ENCODE peak calls at places on chromosomes 16 and 17, in ten cellular contexts. E is dorsolateral prefrontal cortex; A is fibroblast of lung; R is tibial nerve; N is CD4-positive, alpha-beta T cell; Y is HL-60; W is PC-9; Q is ovary; K is A673; C is CD8-positive, alpha-beta T cell. P is an unnamed sample.

GRCh38 chr16:55663225-55663624 is 7.4 kb downstream of the SLC6A2 start:
- DNase-seq in E (no peak), R (no peak), A (no peak), Y (no peak), C (no peak), N (no peak), W (no peak), K (no peak), Q (no peak), P (no peak)

GRCh38 chr17:29151567-29151966 is 28.6 kb downstream of the MYO18A start:
- DNase-seq in K (peak), W (peak), C (no peak), A (peak), N (no peak), E (no peak), Y (no peak), Q (no peak), R (no peak), P (no peak)

GRCh38 chr17:1142503-1143095 is 37.2 kb downstream of the ABR start:
- DNase-seq in A (no peak), E (no peak), Q (no peak), C (no peak), Y (no peak), K (no peak), N (no peak), R (no peak), W (no peak), P (no peak)

GRCh38 chr17:79116575-79117368 is 42.1 kb downstream of the ENGASE start:
- DNase-seq in K (no peak), W (no peak), R (no peak), E (no peak), Q (no peak), C (no peak), N (no peak), Y (no peak), A (no peak), P (no peak)

GRCh38 chr16:77723108-77723514 is 797 bp downstream of the NUDT7 start:
- DNase-seq in K (no peak), C (no peak), Y (peak), Q (no peak), A (peak), R (no peak), N (no peak), E (no peak), W (no peak), P (no peak)

GRCh38 chr16:56950881-56951771 is 10.6 kb upstream of the CETP start:
- DNase-seq in W (no peak), E (no peak), N (peak), C (peak), Y (peak), R (no peak), K (peak), Q (peak), A (peak), P (no peak)

GRCh38 chr17:74296548-74296936 is 22.5 kb downstream of the DNAI2 start:
- DNase-seq in Q (peak), K (peak), Y (no peak), E (peak), C (no peak), A (peak), N (peak), W (peak), R (peak), P (peak)

GRCh38 chr17:81877569-81877968 is 6.4 kb upstream of the ARHGDIA start:
- DNase-seq in R (no peak), W (no peak), N (no peak), A (no peak), C (no peak), K (no peak), E (no peak), Y (no peak), Q (no peak), P (no peak)

GRCh38 chr17:29596811-29597210 is 3.9 kb downstream of the ANKRD13B start:
- DNase-seq in Y (no peak), A (no peak), C (peak), K (no peak), N (no peak), Q (no peak), R (no peak), E (no peak), W (peak), P (no peak)

GRCh38 chr17:75082683-75083082 is 5.1 kb upstream of the SLC16A5 start:
- DNase-seq in E (no peak), Q (no peak), A (no peak), W (peak), N (no peak), K (no peak), R (no peak), Y (no peak), C (no peak), P (no peak)

GRCh38 chr17:5283531-5284315 is 1.6 kb downstream of the RABEP1 start:
- DNase-seq in R (no peak), N (no peak), C (no peak), W (peak), Q (no peak), E (no peak), Y (no peak), K (no peak), A (peak), P (no peak)

GRCh38 chr17:56247816-56248215 is 94.5 kb downstream of the ANKFN1 start:
- DNase-seq in A (no peak), E (no peak), Q (no peak), K (no peak), C (no peak), W (peak), R (no peak), N (no peak), Y (no peak), P (no peak)

GRCh38 chr17:3678095-3678820 is 9.6 kb downstream of the EMC6 start:
- DNase-seq in K (no peak), Q (no peak), E (peak), W (no peak), R (no peak), C (no peak), A (peak), Y (no peak), N (no peak), P (no peak)

GRCh38 chr17:8488931-8489330 is 53.2 kb downstream of the NDEL1 start:
- DNase-seq in N (no peak), E (no peak), Y (no peak), R (no peak), C (no peak), W (no peak), K (peak), A (peak), Q (no peak), P (peak)

GRCh38 chr17:42438600-42439567 is 15.8 kb upstream of the CAVIN1 start:
- DNase-seq in A (no peak), E (no peak), W (no peak), K (no peak), R (no peak), Q (no peak), Y (no peak), C (peak), N (peak), P (no peak)
- TF ChIP-seq CTCF in A (peak), E (no peak), W (peak), K (peak), R (no peak), Q (no peak), Y (no peak), C (peak), N (peak), P (peak)

GRCh38 chr16:11379420-11379819 is 34.2 kb downstream of the RMI2 start:
- DNase-seq in W (peak), Y (no peak), A (peak), R (no peak), E (no peak), N (no peak), C (peak), Q (no peak), K (no peak), P (no peak)
- H3K27ac ChIP-seq in W (no peak), Y (no peak), A (no peak), R (no peak), E (no peak), N (no peak), C (no peak), Q (no peak), K (no peak), P (no peak)

DNA sequence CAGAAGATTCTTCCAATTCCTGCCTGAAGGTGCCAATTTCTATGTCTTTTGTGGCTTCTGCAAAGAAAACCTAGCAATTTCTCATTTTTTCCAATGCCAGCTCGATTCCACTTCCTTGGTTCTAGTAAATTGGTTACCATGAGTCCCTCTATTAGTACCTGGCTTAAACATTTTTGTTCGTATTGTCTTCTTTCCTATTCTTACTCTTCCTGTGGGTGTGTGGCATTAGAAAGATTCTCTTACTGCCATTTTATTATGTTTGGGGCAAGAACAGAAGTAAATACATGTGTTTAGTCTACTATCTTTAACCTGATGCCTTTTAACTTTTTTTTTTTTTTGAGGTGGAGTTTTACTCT is 20.3 kb upstream of the MAPK3 start:
- DNase-seq in K (no peak), Y (no peak), Q (no peak), E (no peak), W (no peak), R (no peak), C (no peak), A (no peak), N (no peak), P (no peak)
- TF ChIP-seq CTCF in K (no peak), Y (no peak), Q (no peak), E (no peak), W (no peak), R (no peak), C (no peak), A (no peak), N (no peak), P (no peak)

GRCh38 chr16:73610160-73610559 is 562.2 kb upstream of the ZFHX3 start:
- DNase-seq in Q (no peak), R (no peak), E (no peak), K (no peak), A (no peak), Y (no peak), N (no peak), C (no peak), W (no peak), P (no peak)
- H3K27ac ChIP-seq in Q (no peak), R (no peak), E (no peak), K (no peak), A (no peak), Y (no peak), N (no peak), C (no peak), W (no peak), P (no peak)

GRCh38 chr16:48734220-48734619 is 124.2 kb upstream of the N4BP1 start:
- DNase-seq in N (no peak), K (no peak), E (no peak), Q (no peak), W (no peak), Y (no peak), A (no peak), R (no peak), C (no peak), P (no peak)
- TF ChIP-seq CTCF in N (no peak), K (no peak), E (no peak), Q (no peak), W (no peak), Y (no peak), A (no peak), R (no peak), C (no peak), P (no peak)

GRCh38 chr17:31842416-31843381 is 16.3 kb downstream of the COPRS start:
- DNase-seq in W (peak), Y (peak), K (peak), A (peak), R (peak), C (peak), Q (peak), N (peak), E (peak), P (peak)

GRCh38 chr17:31834448-31834847 is 24.6 kb downstream of the COPRS start:
- DNase-seq in R (no peak), Q (no peak), C (no peak), N (no peak), Y (no peak), K (no peak), A (no peak), W (no peak), E (no peak), P (no peak)

GRCh38 chr17:31841850-31842415 is 17.1 kb downstream of the COPRS start:
- DNase-seq in K (no peak), N (no peak), W (no peak), A (no peak), C (no peak), E (no peak), Q (no peak), Y (no peak), R (no peak), P (no peak)

GRCh38 chr17:31835984-31836383 is 23.1 kb downstream of the COPRS start:
- DNase-seq in Y (no peak), A (no peak), C (no peak), N (no peak), E (no peak), K (no peak), W (no peak), Q (no peak), R (no peak), P (no peak)

DNA sequence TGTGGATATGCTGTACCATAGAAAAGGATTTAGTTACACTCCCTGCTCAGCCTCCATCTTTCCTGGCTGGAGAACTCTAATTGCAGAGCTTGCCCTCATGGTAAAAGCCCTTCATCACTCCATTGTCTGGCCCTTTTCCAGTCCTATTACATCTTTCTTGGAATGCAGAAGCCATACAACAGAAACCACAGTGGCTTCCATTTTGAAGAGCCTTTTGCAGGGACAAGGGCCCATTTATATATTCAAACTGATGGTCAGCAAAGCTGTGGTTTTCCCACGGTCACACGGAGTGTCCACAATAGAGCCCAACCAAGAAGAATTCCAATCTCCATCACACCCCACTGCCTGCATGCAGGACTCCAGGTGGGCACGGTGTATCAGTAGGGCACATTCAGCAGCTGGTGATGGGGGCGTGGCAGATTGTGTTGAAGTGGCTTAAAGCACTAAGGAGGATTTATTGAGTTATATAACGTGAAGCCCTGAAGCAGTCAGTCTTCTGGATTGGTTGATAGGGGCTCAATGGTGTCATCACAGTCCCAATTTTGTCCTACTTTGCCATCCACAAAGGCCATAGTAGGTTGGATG is 20.3 kb downstream of the COPRS start:
- DNase-seq in K (no peak), E (no peak), Y (no peak), A (peak), R (no peak), W (no peak), Q (no peak), C (no peak), N (no peak), P (no peak)
- H3K27ac ChIP-seq in K (no peak), E (no peak), Y (no peak), A (no peak), R (no peak), W (no peak), Q (no peak), C (no peak), N (no peak), P (no peak)

GRCh38 chr16:11049396-11050059 is 105.2 kb downstream of the CLEC16A start:
- DNase-seq in A (no peak), Q (no peak), N (no peak), W (peak), E (no peak), K (no peak), R (no peak), Y (no peak), C (no peak), P (no peak)
- TF ChIP-seq CTCF in A (no peak), Q (no peak), N (no peak), W (no peak), E (no peak), K (no peak), R (no peak), Y (no peak), C (no peak), P (no peak)

P was measured in right atrium auricular region.